ENCODE peak calls at places on chromosomes 3 and 15, in five cellular contexts. T is T47D, F is ELR, L is pons, Z is mucosa of gallbladder. J is an unnamed sample.

GRCh38 chr3:125160911-125161371 is 51.6 kb downstream of the SLC12A8 start:
- DNase-seq in T (peak), F (no peak), L (no peak), Z (peak), J (no peak)

GRCh38 chr15:25670025-25670554 is 193.0 kb downstream of the ATP10A start:
- DNase-seq in T (peak), F (no peak), L (no peak), Z (peak), J (no peak)

GRCh38 chr15:28888302-28888894 is 2.6 kb downstream of the APBA2 start:
- DNase-seq in T (no peak), F (no peak), L (no peak), Z (no peak), J (no peak)

GRCh38 chr3:3851621-3852323 is 52.5 kb downstream of the LRRN1 start:
- DNase-seq in T (no peak), F (no peak), L (no peak), Z (no peak), J (no peak)

GRCh38 chr3:141434255-141434654 is 52.6 kb upstream of the RASA2 start:
- DNase-seq in T (no peak), F (no peak), L (no peak), Z (no peak), J (no peak)

GRCh38 chr3:125008766-125009165 is 47.0 kb downstream of the HEG1 start:
- DNase-seq in T (no peak), F (no peak), L (no peak), Z (no peak), J (no peak)

GRCh38 chr3:30347679-30348216 is 258.7 kb upstream of the TGFBR2 start:
- DNase-seq in T (no peak), F (peak), L (no peak), Z (no peak), J (peak)

GRCh38 chr3:65733459-65733858 is 305.3 kb downstream of the MAGI1 start:
- DNase-seq in T (no peak), F (no peak), L (no peak), Z (no peak), J (no peak)

GRCh38 chr3:48460517-48460902 is 14.0 kb downstream of the ATRIP start:
- DNase-seq in T (no peak), F (no peak), L (no peak), Z (no peak), J (no peak)

GRCh38 chr3:78809941-78810340 is 957.9 kb downstream of the ROBO1 start:
- DNase-seq in T (no peak), F (no peak), L (no peak), Z (no peak), J (no peak)

GRCh38 chr3:134696155-134696554 is 45.3 kb upstream of the KY start:
- DNase-seq in T (no peak), F (no peak), L (no peak), Z (no peak), J (no peak)

GRCh38 chr3:173398111-173398479 is 551 bp downstream of the NLGN1 start:
- DNase-seq in T (no peak), F (no peak), L (no peak), Z (no peak), J (no peak)

GRCh38 chr3:112498916-112499315 is 356 bp downstream of the BTLA start:
- DNase-seq in T (no peak), F (no peak), L (no peak), Z (no peak), J (no peak)

GRCh38 chr15:35311607-35312006 is 226.5 kb upstream of the NANOGP8 start:
- DNase-seq in T (no peak), F (no peak), L (no peak), Z (no peak), J (no peak)

GRCh38 chr15:45441686-45442085 is 63.3 kb upstream of the GATM start:
- DNase-seq in T (no peak), F (no peak), L (no peak), Z (peak), J (no peak)

GRCh38 chr3:61960976-61961375 is 399.6 kb downstream of the PTPRG start:
- DNase-seq in T (no peak), F (peak), L (no peak), Z (no peak), J (no peak)

GRCh38 chr15:29056839-29057450 is 171.2 kb downstream of the APBA2 start:
- DNase-seq in T (no peak), F (no peak), L (no peak), Z (no peak), J (no peak)

GRCh38 chr3:16249336-16249735 is 15.4 kb downstream of the DPH3 start:
- DNase-seq in T (peak), F (peak), L (no peak), Z (no peak), J (no peak)

GRCh38 chr3:158769519-158770253 is 32.2 kb upstream of the MFSD1 start:
- DNase-seq in T (no peak), F (peak), L (no peak), Z (no peak), J (no peak)

GRCh38 chr15:74022706-74023470 is 28.4 kb downstream of the PML start:
- DNase-seq in T (no peak), F (no peak), L (no peak), Z (no peak), J (no peak)

GRCh38 chr3:107315136-107315535 is 62.1 kb upstream of the CCDC54 start:
- DNase-seq in T (no peak), F (peak), L (no peak), Z (no peak), J (no peak)

J was measured in NCI-H460.